ENCODE peak calls at places on chromosomes 5 and 9, in six cellular contexts. R is PC-3, B is GM23248, M is hepatocyte, Q is HCT116, I is GM23338. W is an unnamed sample. For H3K9me2, the result is how much of the 10 kb centered on the place peaks cover.

GRCh38 chr5:98775246-98775961 is 1.9 kb downstream of the RGMB start:
- DNase-seq in R (no peak), M (no peak), B (no peak), I (no peak), Q (no peak), W (no peak)

GRCh38 chr5:140322751-140323731 is 20.1 kb upstream of the PFDN1 start:
- DNase-seq in I (peak), M (peak), R (peak), B (peak), Q (no peak), W (peak)

GRCh38 chr9:126625329-126626116 is 11.8 kb downstream of the LMX1B start:
- DNase-seq in R (no peak), Q (no peak), B (no peak), I (peak), M (no peak), W (no peak)

GRCh38 chr5:58127132-58127485 is 332.8 kb downstream of the PLK2 start:
- DNase-seq in Q (no peak), R (no peak), M (no peak), I (no peak), B (no peak), W (no peak)

GRCh38 chr5:66057239-66057638 is 86.9 kb upstream of the SREK1 start:
- DNase-seq in Q (no peak), M (no peak), I (no peak), B (no peak), R (no peak), W (no peak)

GRCh38 chr9:21684831-21685362 is 117.5 kb upstream of the MTAP start:
- DNase-seq in R (peak), M (peak), B (peak), I (no peak), Q (peak), W (peak)

GRCh38 chr5:96745844-96746531 is 61.8 kb downstream of the ERAP1 start:
- DNase-seq in R (no peak), I (no peak), M (peak), B (peak), Q (no peak), W (no peak)

GRCh38 chr5:41112486-41113455 is 41.6 kb upstream of the MROH2B start:
- DNase-seq in Q (no peak), M (no peak), R (no peak), I (no peak), B (peak), W (no peak)

GRCh38 chr5:140214831-140215230 is 39.8 kb downstream of the CYSTM1 start:
- DNase-seq in M (no peak), I (no peak), R (peak), B (peak), Q (no peak), W (peak)

GRCh38 chr9:77678136-77678535 is 30.0 kb upstream of the GNA14 start:
- DNase-seq in R (no peak), M (no peak), I (no peak), Q (no peak), B (no peak), W (no peak)

GRCh38 chr5:145858929-145859328 is 13.9 kb downstream of the GRXCR2 start:
- DNase-seq in Q (no peak), B (peak), I (no peak), R (no peak), M (no peak), W (no peak)

GRCh38 chr9:117644607-117645244 is 59.5 kb upstream of the TLR4 start:
- DNase-seq in B (peak), M (peak), Q (peak), R (peak), I (peak), W (peak)

GRCh38 chr9:83062011-83062652 is 810 bp downstream of the RASEF start:
- DNase-seq in I (peak), R (peak), M (peak), Q (no peak), B (peak), W (peak)

GRCh38 chr5:16410338-16410737 is 55.3 kb downstream of the ZNF622 start:
- DNase-seq in I (no peak), R (no peak), B (no peak), Q (no peak), M (no peak), W (peak)

GRCh38 chr5:50745221-50745620 is 78.8 kb downstream of the PARP8 start:
- DNase-seq in B (no peak), R (no peak), M (no peak), Q (no peak), I (no peak), W (no peak)

GRCh38 chr5:33877483-33877882 is 14.3 kb downstream of the ADAMTS12 start:
- DNase-seq in B (peak), Q (no peak), R (no peak), M (no peak), I (no peak), W (no peak)

GRCh38 chr9:136122425-136123383 is 4.0 kb upstream of the TMEM250 start:
- DNase-seq in M (peak), I (peak), B (peak), R (peak), Q (no peak), W (peak)

GRCh38 chr5:168884040-168884439 is 304.9 kb upstream of the PANK3 start:
- DNase-seq in I (no peak), Q (no peak), B (no peak), M (no peak), R (no peak), W (no peak)

GRCh38 chr5:33891731-33892418 is at the start of gene ADAMTS12:
- DNase-seq in R (no peak), I (peak), Q (no peak), B (peak), M (peak), W (peak)

GRCh38 chr5:176890455-176891330 is 8.5 kb downstream of the HK3 start:
- DNase-seq in B (no peak), Q (no peak), M (no peak), R (no peak), I (no peak), W (no peak)

GRCh38 chr9:95399261-95399660 is 81.8 kb upstream of the FANCC start:
- DNase-seq in I (no peak), Q (no peak), M (no peak), B (no peak), R (no peak), W (no peak)

GRCh38 chr9:18208166-18209059 is 265.5 kb upstream of the ADAMTSL1 start:
- DNase-seq in B (peak), M (peak), I (peak), Q (no peak), R (peak), W (peak)

GRCh38 chr5:145495741-145496140 is 339.4 kb downstream of the PRELID2 start:
- DNase-seq in M (peak), B (peak), R (peak), Q (peak), I (no peak), W (peak)

GRCh38 chr9:93665128-93665565 is 88.8 kb downstream of the PHF2 start:
- DNase-seq in M (no peak), R (no peak), Q (no peak), I (no peak), B (no peak), W (no peak)

GRCh38 chr5:181190711-181191525 is 14.1 kb downstream of the TRIM7 start:
- DNase-seq in R (peak), M (peak), B (peak), I (peak), Q (no peak), W (peak)

GRCh38 chr9:132811985-132812384 is 66.1 kb downstream of the AK8 start:
- DNase-seq in M (no peak), I (no peak), B (no peak), R (no peak), Q (no peak), W (no peak)

GRCh38 chr9:401223-401622 is 186.6 kb downstream of the DOCK8 start:
- DNase-seq in R (no peak), B (no peak), Q (no peak), M (no peak), I (no peak), W (no peak)

GRCh38 chr5:95738069-95738468 is 6.9 kb downstream of the RHOBTB3 start:
- DNase-seq in Q (no peak), B (no peak), M (no peak), I (no peak), R (no peak), W (no peak)

GRCh38 chr5:73280821-73281746 is 108.1 kb downstream of the TMEM174 start:
- DNase-seq in I (no peak), Q (peak), R (peak), M (no peak), B (peak), W (peak)

GRCh38 chr5:541148-541887 is 17.1 kb upstream of the SLC9A3 start:
- DNase-seq in B (no peak), R (no peak), I (peak), M (no peak), Q (no peak), W (no peak)

GRCh38 chr9:137006116-137007003 is 10.0 kb upstream of the CLIC3 start:
- DNase-seq in M (no peak), Q (no peak), I (no peak), B (no peak), R (no peak), W (no peak)

GRCh38 chr5:112419050-112419595 is at the start of gene EPB41L4A:
- DNase-seq in Q (no peak), M (peak), B (peak), R (no peak), I (peak), W (peak)

GRCh38 chr9:92534199-92535159 is 1.3 kb downstream of the ECM2 start:
- DNase-seq in B (peak), Q (no peak), M (no peak), R (no peak), I (no peak), W (no peak)

GRCh38 chr5:112210430-112211005 is 208.6 kb downstream of the EPB41L4A start:
- DNase-seq in R (peak), M (peak), I (peak), Q (peak), B (peak), W (no peak)

GRCh38 chr5:75306746-75307145 is 30.3 kb upstream of the HMGCR start:
- DNase-seq in B (no peak), M (no peak), Q (no peak), I (no peak), R (no peak), W (no peak)

GRCh38 chr5:123138774-123139173 is 49.7 kb downstream of the PRDM6 start:
- DNase-seq in M (no peak), B (no peak), Q (no peak), I (no peak), R (no peak), W (peak)

GRCh38 chr5:66987949-66988838 is 208.4 kb downstream of the CD180 start:
- DNase-seq in I (peak), M (peak), Q (no peak), B (peak), R (peak), W (no peak)

GRCh38 chr5:5079871-5080270 is 60.3 kb upstream of the ADAMTS16 start:
- DNase-seq in Q (no peak), I (no peak), M (no peak), R (no peak), B (no peak), W (no peak)

GRCh38 chr9:7006417-7006816 is 248.6 kb downstream of the KDM4C start:
- DNase-seq in M (no peak), Q (no peak), B (no peak), I (no peak), R (no peak), W (no peak)

GRCh38 chr5:110536120-110537115 is 190.1 kb downstream of the TMEM232 start:
- DNase-seq in B (peak), I (peak), R (no peak), M (no peak), Q (no peak), W (no peak)
- H3K9me2 ChIP-seq in B (under half), I (under half), R (under half), M (under half), Q (under half), W (under half)

GRCh38 chr5:138463335-138464017 is 1.8 kb upstream of the EGR1 start:
- DNase-seq in R (no peak), I (peak), B (peak), M (peak), Q (no peak), W (no peak)
- H3K9me2 ChIP-seq in R (under half), I (under half), B (under half), M (under half), Q (under half), W (under half)

DNA sequence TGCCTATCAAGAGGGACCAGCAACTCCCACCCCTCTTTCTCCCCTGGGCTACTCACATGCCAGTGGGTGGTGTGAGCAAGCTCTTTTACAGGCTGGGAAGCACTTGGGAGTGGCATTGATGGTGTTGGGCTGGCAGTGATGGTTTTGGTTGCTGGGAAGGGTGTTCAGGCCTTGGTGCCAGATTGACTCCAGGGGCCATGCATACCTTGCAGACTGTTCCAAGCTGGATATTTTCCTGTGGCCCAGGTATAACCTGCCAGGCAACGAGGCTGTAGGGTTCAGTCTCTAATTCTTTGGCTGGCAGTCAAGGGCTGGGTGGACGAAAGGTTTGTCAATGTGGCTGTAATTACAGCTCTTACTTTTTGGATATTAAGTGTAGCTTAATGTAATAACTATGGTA is 177.3 kb downstream of the MACROH2A1 start:
- DNase-seq in I (no peak), B (no peak), R (no peak), M (no peak), Q (no peak), W (no peak)
- H3K9me2 ChIP-seq in I (under half), B (under half), R (under half), M (under half), Q (under half), W (under half)

DNA sequence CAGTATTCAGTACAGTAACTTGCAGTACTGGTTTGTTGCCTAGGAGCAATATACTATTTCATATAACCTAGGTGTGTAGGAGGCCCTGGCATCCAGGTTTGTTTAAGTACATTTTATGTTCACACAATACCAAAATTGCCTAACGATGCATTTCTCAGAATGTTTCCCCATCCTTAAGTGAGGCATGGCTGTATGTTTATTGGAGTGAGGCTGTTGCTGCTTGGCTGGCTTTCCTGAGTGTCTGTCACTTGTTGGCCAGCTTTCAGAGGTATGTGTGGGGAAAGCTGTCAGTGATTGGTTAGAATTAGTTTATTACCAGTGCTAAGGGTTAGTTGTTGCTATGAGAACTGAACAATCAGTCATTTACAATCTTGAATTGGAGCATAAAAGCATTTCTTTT is 154.1 kb upstream of the CDH12 start:
- DNase-seq in M (no peak), R (no peak), I (no peak), Q (no peak), B (no peak), W (no peak)
- H3K9me2 ChIP-seq in M (under half), R (under half), I (under half), Q (under half), B (under half), W (under half)

W was measured in PC-9.